ENCODE peak calls at places on chromosome 13, in seven cellular contexts. X is heart right ventricle, B is suprapubic skin, C is thyroid gland, K is Caco-2, A is left ventricle myocardium inferior, N is mucosa of descending colon. V is an unnamed sample.

GRCh38 chr13:91142572-91142971 is 204.9 kb upstream of the MIR17HG start:
- DNase-seq in X (no peak), B (no peak), C (no peak), K (no peak), A (no peak), N (no peak), V (no peak)

GRCh38 chr13:84654654-84655244 is 772.5 kb upstream of the SLITRK1 start:
- DNase-seq in X (no peak), B (no peak), C (peak; percentile 12), K (no peak), A (no peak), N (no peak), V (no peak)

GRCh38 chr13:42798118-42798517 is 16.7 kb downstream of the FAM216B start:
- DNase-seq in X (no peak), B (no peak), C (no peak), K (no peak), A (no peak), N (no peak), V (no peak)

GRCh38 chr13:43797869-43798268 is 11.1 kb upstream of the ENOX1 start:
- DNase-seq in X (no peak), B (no peak), C (no peak), K (no peak), A (no peak), N (no peak), V (no peak)

GRCh38 chr13:109381546-109382180 is 404.7 kb downstream of the IRS2 start:
- DNase-seq in X (no peak), B (no peak), C (no peak), K (no peak), A (no peak), N (no peak), V (no peak)

GRCh38 chr13:43895940-43896339 is 16.2 kb downstream of the LACC1 start:
- DNase-seq in X (no peak), B (no peak), C (no peak), K (no peak), A (no peak), N (no peak), V (no peak)

GRCh38 chr13:42007844-42008243 is 40.6 kb upstream of the DGKH start:
- DNase-seq in X (no peak), B (no peak), C (no peak), K (no peak), A (no peak), N (no peak), V (no peak)

GRCh38 chr13:76934671-76935070 is 13.6 kb upstream of the ACOD1 start:
- DNase-seq in X (no peak), B (no peak), C (no peak), K (no peak), A (no peak), N (no peak), V (no peak)

GRCh38 chr13:84994582-84994981 is 804.6 kb downstream of the SLITRK6 start:
- DNase-seq in X (no peak), B (no peak), C (no peak), K (no peak), A (no peak), N (no peak), V (no peak)

GRCh38 chr13:95641961-95642621 is 2.4 kb downstream of the DZIP1 start:
- DNase-seq in X (no peak), B (no peak), C (peak; percentile 21), K (peak; percentile 64), A (peak; percentile 41), N (peak; percentile 62), V (no peak)

GRCh38 chr13:100721885-100722512 is 47.4 kb upstream of the TMTC4 start:
- DNase-seq in X (peak; percentile 16), B (no peak), C (peak; percentile 52), K (peak; percentile 67), A (no peak), N (no peak), V (peak; percentile 61)

GRCh38 chr13:26254583-26255102 is 714 bp downstream of the CDK8 start:
- DNase-seq in X (peak; percentile 44), B (peak; percentile 87), C (peak; percentile 70), K (peak; percentile 69), A (peak; percentile 46), N (peak; percentile 82), V (peak; percentile 64)

GRCh38 chr13:50722437-50723125 is 120.9 kb downstream of the DLEU7 start:
- DNase-seq in X (no peak), B (no peak), C (no peak), K (no peak), A (no peak), N (no peak), V (no peak)

GRCh38 chr13:108176685-108177274 is 38.6 kb downstream of the LIG4 start:
- DNase-seq in X (no peak), B (no peak), C (peak; percentile 48), K (no peak), A (no peak), N (no peak), V (no peak)

GRCh38 chr13:95624020-95624419 is 20.5 kb downstream of the DZIP1 start:
- DNase-seq in X (no peak), B (no peak), C (peak; percentile 16), K (no peak), A (no peak), N (no peak), V (no peak)

GRCh38 chr13:77729502-77730221 is 32.2 kb downstream of the SLAIN1 start:
- DNase-seq in X (no peak), B (no peak), C (no peak), K (no peak), A (no peak), N (no peak), V (no peak)

GRCh38 chr13:39035204-39035603 is 2.7 kb downstream of the PROSER1 start:
- DNase-seq in X (no peak), B (no peak), C (no peak), K (no peak), A (no peak), N (no peak), V (no peak)

GRCh38 chr13:39036212-39036611 is 1.7 kb downstream of the PROSER1 start:
- DNase-seq in X (no peak), B (no peak), C (no peak), K (no peak), A (no peak), N (no peak), V (no peak)

GRCh38 chr13:39037410-39037879 is 444 bp downstream of the PROSER1 start:
- DNase-seq in X (no peak), B (no peak), C (no peak), K (no peak), A (no peak), N (no peak), V (no peak)

GRCh38 chr13:39034085-39034484 is 3.8 kb downstream of the PROSER1 start:
- DNase-seq in X (no peak), B (no peak), C (no peak), K (no peak), A (no peak), N (no peak), V (no peak)

GRCh38 chr13:39035799-39036198 is 2.1 kb downstream of the PROSER1 start:
- DNase-seq in X (no peak), B (no peak), C (no peak), K (no peak), A (no peak), N (no peak), V (no peak)
- H3K4me1 ChIP-seq in X (peaks cover 52% of the 10 kb centered on the region), B (peaks cover 43% of the 10 kb centered on the region), C (peaks cover 33% of the 10 kb centered on the region), K (peaks cover 10% of the 10 kb centered on the region), A (peaks cover 75% of the 10 kb centered on the region), N (peaks cover 21% of the 10 kb centered on the region), V (peaks cover 51% of the 10 kb centered on the region)

GRCh38 chr13:81957121-81957520 is 1616.2 kb upstream of the SPRY2 start:
- DNase-seq in X (no peak), B (no peak), C (no peak), K (no peak), A (no peak), N (no peak), V (no peak)
- TF ChIP-seq CTCF in X (no peak), B (no peak), C (no peak), K (peak; percentile 47), A (no peak), N (no peak), V (no peak)

GRCh38 chr13:113490496-113491417 is at the start of gene DCUN1D2:
- DNase-seq in X (peak; percentile 94), B (peak; percentile 95), C (peak; percentile 88), K (peak; percentile 95), A (peak; percentile 95), N (peak; percentile 97), V (peak; percentile 95)
- H3K4me1 ChIP-seq in X (peaks cover 87% of the 10 kb centered on the region), B (peaks cover 60% of the 10 kb centered on the region), C (peaks cover 32% of the 10 kb centered on the region), K (peaks cover 37% of the 10 kb centered on the region), A (peaks cover 86% of the 10 kb centered on the region), N (peaks cover 33% of the 10 kb centered on the region), V (peaks cover 53% of the 10 kb centered on the region)

DNA sequence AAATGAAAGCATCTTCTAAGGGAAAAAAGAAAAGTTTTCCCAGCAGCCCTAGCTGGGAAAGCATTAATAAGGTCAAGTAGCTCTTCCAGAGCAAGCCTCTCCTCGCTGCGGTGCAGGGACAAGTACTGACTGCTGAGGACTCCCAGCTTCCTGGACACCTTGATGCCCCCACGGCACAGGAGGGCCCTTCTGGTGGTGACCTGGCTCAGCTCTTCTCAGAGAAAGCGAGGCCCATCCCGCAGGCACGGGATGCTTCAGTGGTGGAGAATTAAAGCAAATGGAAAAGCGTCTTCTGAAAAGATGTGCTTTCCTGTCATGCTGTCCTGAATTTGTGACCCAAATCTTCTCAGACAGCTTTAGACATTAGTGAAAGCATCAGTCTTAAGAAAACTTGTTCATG is 38.8 kb upstream of the LATS2 start:
- DNase-seq in X (no peak), B (peak; percentile 48), C (no peak), K (no peak), A (no peak), N (no peak), V (no peak)
- TF ChIP-seq CTCF in X (no peak), B (no peak), C (no peak), K (no peak), A (no peak), N (no peak), V (no peak)